ENCODE peak calls at places on chromosomes 16 and 17, in five cellular contexts. One of them, this sample, is unnamed.

GRCh38 chr17:2598166-2598565 is 4.7 kb downstream of the PAFAH1B1 start:
- DNase-seq in ELF-1: no peak
- DNase-seq in LHCN-M2: peak
- DNase-seq in hypothalamus: no peak
- DNase-seq in glomerular endothelial cell: no peak
- DNase-seq in this sample: no peak

GRCh38 chr16:56684256-56684925 is 2.1 kb downstream of the MT1X start:
- DNase-seq in ELF-1: no peak
- DNase-seq in LHCN-M2: no peak
- DNase-seq in hypothalamus: no peak
- DNase-seq in glomerular endothelial cell: no peak
- DNase-seq in this sample: no peak

GRCh38 chr17:2563061-2563460 is 30.4 kb upstream of the PAFAH1B1 start:
- DNase-seq in ELF-1: peak
- DNase-seq in LHCN-M2: no peak
- DNase-seq in hypothalamus: no peak
- DNase-seq in glomerular endothelial cell: no peak
- DNase-seq in this sample: no peak

GRCh38 chr17:73192219-73192893 is 499 bp upstream of the COG1 start:
- DNase-seq in ELF-1: peak
- DNase-seq in LHCN-M2: peak
- DNase-seq in hypothalamus: peak
- DNase-seq in glomerular endothelial cell: no peak
- DNase-seq in this sample: peak

GRCh38 chr17:45667591-45668171 is 116.4 kb upstream of the CRHR1 start:
- DNase-seq in ELF-1: no peak
- DNase-seq in LHCN-M2: no peak
- DNase-seq in hypothalamus: no peak
- DNase-seq in glomerular endothelial cell: no peak
- DNase-seq in this sample: peak

GRCh38 chr17:4811471-4811870 is 4.5 kb downstream of the PLD2 start:
- DNase-seq in ELF-1: no peak
- DNase-seq in LHCN-M2: no peak
- DNase-seq in hypothalamus: no peak
- DNase-seq in glomerular endothelial cell: no peak
- DNase-seq in this sample: no peak

GRCh38 chr17:34379876-34380275 is 16.8 kb upstream of the CCL1 start:
- DNase-seq in ELF-1: no peak
- DNase-seq in LHCN-M2: peak
- DNase-seq in hypothalamus: no peak
- DNase-seq in glomerular endothelial cell: no peak
- DNase-seq in this sample: no peak

GRCh38 chr17:30436729-30437128 is 40.5 kb upstream of the GOSR1 start:
- DNase-seq in ELF-1: no peak
- DNase-seq in LHCN-M2: no peak
- DNase-seq in hypothalamus: no peak
- DNase-seq in glomerular endothelial cell: no peak
- DNase-seq in this sample: no peak

GRCh38 chr17:38704645-38705522 is at the start of gene MLLT6:
- DNase-seq in ELF-1: peak
- DNase-seq in LHCN-M2: peak
- DNase-seq in hypothalamus: peak
- DNase-seq in glomerular endothelial cell: no peak
- DNase-seq in this sample: peak

GRCh38 chr17:29069526-29070041 is 26.6 kb downstream of the PIPOX start:
- DNase-seq in ELF-1: peak
- DNase-seq in LHCN-M2: peak
- DNase-seq in hypothalamus: no peak
- DNase-seq in glomerular endothelial cell: no peak
- DNase-seq in this sample: peak

GRCh38 chr17:34314279-34314678 is 5.0 kb upstream of the CCL8 start:
- DNase-seq in ELF-1: no peak
- DNase-seq in LHCN-M2: peak
- DNase-seq in hypothalamus: no peak
- DNase-seq in glomerular endothelial cell: no peak
- DNase-seq in this sample: no peak

GRCh38 chr17:40415390-40415789 is 2.3 kb downstream of the TOP2A start:
- DNase-seq in ELF-1: no peak
- DNase-seq in LHCN-M2: peak
- DNase-seq in hypothalamus: no peak
- DNase-seq in glomerular endothelial cell: no peak
- DNase-seq in this sample: no peak

GRCh38 chr16:52549011-52549692 is 2.2 kb upstream of the TOX3 start:
- DNase-seq in ELF-1: peak
- DNase-seq in LHCN-M2: no peak
- DNase-seq in hypothalamus: no peak
- DNase-seq in glomerular endothelial cell: no peak
- DNase-seq in this sample: no peak

GRCh38 chr17:18158022-18158600 is 25.5 kb upstream of the ALKBH5 start:
- DNase-seq in ELF-1: peak
- DNase-seq in LHCN-M2: peak
- DNase-seq in hypothalamus: no peak
- DNase-seq in glomerular endothelial cell: no peak
- DNase-seq in this sample: peak

GRCh38 chr16:56269824-56270684 is 78.8 kb downstream of the GNAO1 start:
- DNase-seq in ELF-1: peak
- DNase-seq in LHCN-M2: peak
- DNase-seq in hypothalamus: no peak
- DNase-seq in glomerular endothelial cell: no peak
- DNase-seq in this sample: peak

GRCh38 chr17:18950944-18951905 is 740 bp upstream of the SLC5A10 start:
- DNase-seq in ELF-1: no peak
- DNase-seq in LHCN-M2: no peak
- DNase-seq in hypothalamus: no peak
- DNase-seq in glomerular endothelial cell: no peak
- DNase-seq in this sample: no peak

GRCh38 chr17:16974569-16975265 is 2.8 kb upstream of the TNFRSF13B start:
- DNase-seq in ELF-1: no peak
- DNase-seq in LHCN-M2: no peak
- DNase-seq in hypothalamus: no peak
- DNase-seq in glomerular endothelial cell: no peak
- DNase-seq in this sample: no peak

GRCh38 chr16:89913408-89914387 is 5.0 kb upstream of the MC1R start:
- DNase-seq in ELF-1: no peak
- DNase-seq in LHCN-M2: no peak
- DNase-seq in hypothalamus: no peak
- DNase-seq in glomerular endothelial cell: no peak
- DNase-seq in this sample: no peak

GRCh38 chr17:35460354-35460851 is 11.8 kb upstream of the SLFN13 start:
- DNase-seq in ELF-1: peak
- DNase-seq in LHCN-M2: no peak
- DNase-seq in hypothalamus: no peak
- DNase-seq in glomerular endothelial cell: no peak
- DNase-seq in this sample: no peak

GRCh38 chr16:30491229-30491628 is 18.7 kb downstream of the ITGAL start:
- DNase-seq in ELF-1: no peak
- DNase-seq in LHCN-M2: no peak
- DNase-seq in hypothalamus: no peak
- DNase-seq in glomerular endothelial cell: no peak
- DNase-seq in this sample: no peak

GRCh38 chr17:7403043-7403901 is 625 bp downstream of the TMEM256 start:
- DNase-seq in ELF-1: no peak
- DNase-seq in LHCN-M2: peak
- DNase-seq in hypothalamus: no peak
- DNase-seq in glomerular endothelial cell: no peak
- DNase-seq in this sample: no peak

GRCh38 chr17:78401891-78402290 is 23.4 kb downstream of the PGS1 start:
- DNase-seq in ELF-1: no peak
- DNase-seq in LHCN-M2: no peak
- DNase-seq in hypothalamus: no peak
- DNase-seq in glomerular endothelial cell: no peak
- DNase-seq in this sample: no peak

GRCh38 chr16:72657791-72658190 is 390.1 kb downstream of the ZFHX3 start:
- DNase-seq in ELF-1: no peak
- DNase-seq in LHCN-M2: no peak
- DNase-seq in hypothalamus: no peak
- DNase-seq in glomerular endothelial cell: no peak
- DNase-seq in this sample: no peak

GRCh38 chr17:71188811-71189492 is 931.9 kb upstream of the SOX9 start:
- DNase-seq in ELF-1: no peak
- DNase-seq in LHCN-M2: peak
- DNase-seq in hypothalamus: no peak
- DNase-seq in glomerular endothelial cell: no peak
- DNase-seq in this sample: no peak

GRCh38 chr17:49359990-49360795 is 1.9 kb downstream of the ZNF652 start:
- DNase-seq in ELF-1: no peak
- DNase-seq in LHCN-M2: no peak
- DNase-seq in hypothalamus: no peak
- DNase-seq in glomerular endothelial cell: no peak
- DNase-seq in this sample: no peak

GRCh38 chr17:30230596-30231125 is 4.8 kb downstream of the SLC6A4 start:
- DNase-seq in ELF-1: no peak
- DNase-seq in LHCN-M2: no peak
- DNase-seq in hypothalamus: no peak
- DNase-seq in glomerular endothelial cell: no peak
- DNase-seq in this sample: no peak

GRCh38 chr17:31744541-31744951 is 114.5 kb downstream of the COPRS start:
- DNase-seq in ELF-1: no peak
- DNase-seq in LHCN-M2: no peak
- DNase-seq in hypothalamus: no peak
- DNase-seq in glomerular endothelial cell: no peak
- DNase-seq in this sample: no peak

GRCh38 chr17:29136998-29137730 is 43.0 kb downstream of the MYO18A start:
- DNase-seq in ELF-1: no peak
- DNase-seq in LHCN-M2: no peak
- DNase-seq in hypothalamus: no peak
- DNase-seq in glomerular endothelial cell: no peak
- DNase-seq in this sample: no peak

GRCh38 chr16:10824111-10824893 is 5.7 kb upstream of the TVP23A start:
- DNase-seq in ELF-1: no peak
- DNase-seq in LHCN-M2: no peak
- DNase-seq in hypothalamus: no peak
- DNase-seq in glomerular endothelial cell: no peak
- DNase-seq in this sample: no peak

GRCh38 chr17:64778367-64779290 is 116.5 kb upstream of the SMURF2 start:
- DNase-seq in ELF-1: peak
- DNase-seq in LHCN-M2: no peak
- DNase-seq in hypothalamus: no peak
- DNase-seq in glomerular endothelial cell: no peak
- DNase-seq in this sample: peak

GRCh38 chr16:2001035-2001434 is 8.6 kb downstream of the ZNF598 start:
- DNase-seq in ELF-1: no peak
- DNase-seq in LHCN-M2: no peak
- DNase-seq in hypothalamus: no peak
- DNase-seq in glomerular endothelial cell: no peak
- DNase-seq in this sample: no peak

GRCh38 chr17:58932956-58933355 is 173.7 kb downstream of the TRIM37 start:
- DNase-seq in ELF-1: no peak
- DNase-seq in LHCN-M2: no peak
- DNase-seq in hypothalamus: no peak
- DNase-seq in glomerular endothelial cell: no peak
- DNase-seq in this sample: no peak

GRCh38 chr17:2547176-2547575 is 35.5 kb upstream of the METTL16 start:
- DNase-seq in ELF-1: no peak
- DNase-seq in LHCN-M2: peak
- DNase-seq in hypothalamus: no peak
- DNase-seq in glomerular endothelial cell: no peak
- DNase-seq in this sample: no peak

GRCh38 chr16:2535644-2536021 is 2.2 kb upstream of the PDPK1 start:
- DNase-seq in ELF-1: peak
- DNase-seq in LHCN-M2: peak
- DNase-seq in hypothalamus: no peak
- DNase-seq in glomerular endothelial cell: no peak
- DNase-seq in this sample: no peak

This sample was measured in dorsolateral prefrontal cortex.